ENCODE peak calls at places on chromosomes 3 and 15, in five cellular contexts. F, S, Y, J and D are unnamed samples.

GRCh38 chr15:30990451-30991300 is 752 bp downstream of the MTMR10 start:
- DNase-seq in F (no peak), S (no peak), Y (no peak), J (no peak), D (no peak)

GRCh38 chr3:99559196-99559595 is 79.2 kb upstream of the COL8A1 start:
- DNase-seq in F (no peak), S (no peak), Y (no peak), J (no peak), D (no peak)

GRCh38 chr15:58517682-58518525 is 86.1 kb downstream of the LIPC start:
- DNase-seq in F (no peak), S (peak), Y (no peak), J (no peak), D (no peak)

GRCh38 chr3:26704736-26705135 is 82.2 kb downstream of the LRRC3B start:
- DNase-seq in F (no peak), S (no peak), Y (no peak), J (no peak), D (no peak)

GRCh38 chr3:183161552-183162345 is 785 bp downstream of the LAMP3 start:
- DNase-seq in F (peak), S (peak), Y (no peak), J (peak), D (no peak)

GRCh38 chr3:45272828-45273470 is 46.9 kb upstream of the TMEM158 start:
- DNase-seq in F (no peak), S (no peak), Y (no peak), J (no peak), D (no peak)

GRCh38 chr15:29037997-29038700 is 152.4 kb downstream of the APBA2 start:
- DNase-seq in F (no peak), S (no peak), Y (no peak), J (no peak), D (no peak)

GRCh38 chr3:179541596-179541995 is 21.1 kb upstream of the ACTL6A start:
- DNase-seq in F (no peak), S (no peak), Y (no peak), J (no peak), D (no peak)